ENCODE peak calls at places on chromosomes 6 and 20, in six cellular contexts. D is upper lobe of left lung; G is occipital lobe; T is activated T-helper 1 cell treated with anti-CD3 and anti-CD28 coated beads, Interleukin-12 subunit alpha, Interleukin-12 subunit beta, Interleukin-2, Interleukin-4 antibody, amounts not matched to agents 30 ng/mL and 10 ng/mL and 1 ng/mL, durations not matched to agents 14 hours and 24 hours and 36 hours; I is HS-5; W is stimulated activated CD4-positive, alpha-beta T cell treated with anti-CD3 and anti-CD28 coated beads, Interleukin-15, amount 100 ng/mL, for 48 hours. H is an unnamed sample.
A peak's percentile ranks its signal among the peaks of the same experiment; 100 is the strongest.

GRCh38 chr20:5863040-5863811 is 87.1 kb downstream of the TRMT6 start:
- DNase-seq in G (no peak), T (no peak), I (peak; percentile 82), W (no peak), D (no peak), H (peak; percentile 36)

GRCh38 chr20:56091635-56092180 is 86.4 kb upstream of the CBLN4 start:
- DNase-seq in D (no peak), T (no peak), I (no peak), G (peak; percentile 3), W (no peak), H (no peak)

GRCh38 chr6:51350308-51350904 is 531.7 kb downstream of the TFAP2B start:
- DNase-seq in I (no peak), T (no peak), W (no peak), D (no peak), G (no peak), H (peak; percentile 27)

GRCh38 chr6:140980265-140980887 is 1152.3 kb upstream of the GJE1 start:
- DNase-seq in W (no peak), T (no peak), D (no peak), G (no peak), I (no peak), H (no peak)

GRCh38 chr6:32087574-32088486 is 21.3 kb downstream of the TNXB start:
- DNase-seq in T (peak; percentile 55), I (no peak), G (no peak), D (peak; percentile 94), W (peak; percentile 75), H (peak; percentile 43)

GRCh38 chr6:112618796-112619195 is 271.7 kb downstream of the RFPL4B start:
- DNase-seq in G (no peak), I (no peak), W (no peak), T (no peak), D (no peak), H (peak; percentile 22)

GRCh38 chr6:44477293-44477894 is 89.9 kb downstream of the CDC5L start:
- DNase-seq in T (no peak), G (no peak), I (no peak), W (no peak), D (no peak), H (no peak)

GRCh38 chr20:40325006-40325563 is 364.0 kb downstream of the MAFB start:
- DNase-seq in W (no peak), I (no peak), G (no peak), T (no peak), D (no peak), H (no peak)

GRCh38 chr6:71822626-71823025 is 63.7 kb upstream of the RIMS1 start:
- DNase-seq in W (no peak), T (no peak), D (no peak), G (no peak), I (no peak), H (no peak)

GRCh38 chr20:63421913-63422312 is 50.5 kb downstream of the KCNQ2 start:
- DNase-seq in G (no peak), W (no peak), T (no peak), I (no peak), D (peak; percentile 75), H (no peak)